ENCODE peak calls at places on chromosomes 1 and 21, in four cellular contexts. G is endothelial cell, P is foreskin fibroblast, M is cardiac fibroblast. K is an unnamed sample.

GRCh38 chr1:26516987-26517765 is 12.4 kb upstream of the RPS6KA1 start:
- DNase-seq in M (no peak), P (no peak), G (no peak), K (no peak)

GRCh38 chr1:20480261-20481157 is 5.5 kb downstream of the CAMK2N1 start:
- DNase-seq in P (no peak), G (no peak), M (no peak), K (no peak)

GRCh38 chr1:204991342-204991844 is 51.6 kb upstream of the CNTN2 start:
- DNase-seq in P (no peak), M (no peak), G (no peak), K (no peak)

GRCh38 chr1:76254165-76255043 is 179.9 kb downstream of the ST6GALNAC3 start:
- DNase-seq in G (no peak), P (no peak), M (no peak), K (no peak)

GRCh38 chr1:151705739-151706463 is 10.7 kb downstream of the CELF3 start:
- DNase-seq in M (peak), G (no peak), P (no peak), K (no peak)

GRCh38 chr1:32894681-32895080 is 6.5 kb downstream of the TMEM54 start:
- DNase-seq in M (no peak), P (no peak), G (no peak), K (no peak)

GRCh38 chr1:39230261-39231190 is 26.0 kb downstream of the MACF1 start:
- DNase-seq in P (no peak), G (no peak), M (no peak), K (no peak)

GRCh38 chr21:32414579-32415358 is 2.3 kb downstream of the EVA1C start:
- DNase-seq in P (peak), M (peak), G (no peak), K (no peak)

GRCh38 chr21:41768371-41769042 is 1.7 kb upstream of the RIPK4 start:
- DNase-seq in P (peak), G (peak), M (peak), K (peak)

GRCh38 chr1:206678490-206678889 is 6.2 kb upstream of the MAPKAPK2 start:
- DNase-seq in G (no peak), P (no peak), M (no peak), K (no peak)

GRCh38 chr1:28830814-28831213 is 18.8 kb downstream of the OPRD1 start:
- DNase-seq in P (no peak), M (no peak), G (no peak), K (no peak)

GRCh38 chr1:68725353-68725752 is 228.5 kb upstream of the DEPDC1 start:
- DNase-seq in M (no peak), G (no peak), P (no peak), K (no peak)

GRCh38 chr1:235888119-235888643 is 21.5 kb upstream of the LYST start:
- DNase-seq in G (no peak), P (no peak), M (no peak), K (no peak)

GRCh38 chr21:46028547-46029200 is 47.1 kb downstream of the COL6A1 start:
- DNase-seq in M (peak), G (no peak), P (peak), K (no peak)

GRCh38 chr1:162696286-162696862 is 64.1 kb downstream of the DDR2 start:
- DNase-seq in M (peak), P (peak), G (peak), K (peak)

GRCh38 chr1:227788279-227789041 is 27.0 kb upstream of the PRSS38 start:
- DNase-seq in M (no peak), P (no peak), G (peak), K (peak)

GRCh38 chr1:152876827-152877226 is 1.3 kb upstream of the SMCP start:
- DNase-seq in P (no peak), M (no peak), G (no peak), K (no peak)

GRCh38 chr1:2082064-2082463 is 31.9 kb downstream of the PRKCZ start:
- DNase-seq in G (no peak), P (no peak), M (no peak), K (no peak)

GRCh38 chr1:5980314-5981008 is 11.8 kb downstream of the NPHP4 start:
- DNase-seq in M (peak), G (peak), P (no peak), K (peak)

GRCh38 chr1:244735404-244735803 is 82.5 kb downstream of the DESI2 start:
- DNase-seq in G (no peak), P (no peak), M (peak), K (no peak)

GRCh38 chr1:222105393-222105737 is 363.5 kb upstream of the DUSP10 start:
- DNase-seq in G (no peak), P (no peak), M (no peak), K (no peak)

GRCh38 chr1:233543338-233544255 is 70.3 kb upstream of the KCNK1 start:
- DNase-seq in G (no peak), P (peak), M (peak), K (no peak)

GRCh38 chr1:118097622-118098348 is 87.2 kb downstream of the SPAG17 start:
- DNase-seq in P (no peak), G (no peak), M (no peak), K (no peak)

GRCh38 chr1:25073640-25074270 is 143.7 kb upstream of the RUNX3 start:
- DNase-seq in M (no peak), G (no peak), P (no peak), K (no peak)

GRCh38 chr1:168179411-168180147 is 817 bp downstream of the TIPRL start:
- DNase-seq in M (peak), P (no peak), G (no peak), K (peak)

GRCh38 chr1:234618726-234619049 is 8.7 kb upstream of the IRF2BP2 start:
- DNase-seq in G (no peak), M (no peak), P (no peak), K (no peak)

GRCh38 chr1:21491483-21492170 is 17.6 kb upstream of the ALPL start:
- DNase-seq in G (no peak), P (no peak), M (peak), K (no peak)

GRCh38 chr1:41855713-41856112 is 63.0 kb downstream of the HIVEP3 start:
- DNase-seq in M (no peak), P (no peak), G (no peak), K (no peak)

GRCh38 chr1:37575692-37576091 is 19.0 kb downstream of the DNALI1 start:
- DNase-seq in P (no peak), G (no peak), M (peak), K (no peak)

GRCh38 chr1:234927968-234928635 is 200.5 kb downstream of the TOMM20 start:
- DNase-seq in P (no peak), G (no peak), M (no peak), K (no peak)

GRCh38 chr1:154866995-154867795 is 2.9 kb downstream of the KCNN3 start:
- DNase-seq in G (no peak), P (peak), M (peak), K (no peak)
- TF ChIP-seq CTCF in G (no peak), P (no peak), M (peak), K (no peak)

DNA sequence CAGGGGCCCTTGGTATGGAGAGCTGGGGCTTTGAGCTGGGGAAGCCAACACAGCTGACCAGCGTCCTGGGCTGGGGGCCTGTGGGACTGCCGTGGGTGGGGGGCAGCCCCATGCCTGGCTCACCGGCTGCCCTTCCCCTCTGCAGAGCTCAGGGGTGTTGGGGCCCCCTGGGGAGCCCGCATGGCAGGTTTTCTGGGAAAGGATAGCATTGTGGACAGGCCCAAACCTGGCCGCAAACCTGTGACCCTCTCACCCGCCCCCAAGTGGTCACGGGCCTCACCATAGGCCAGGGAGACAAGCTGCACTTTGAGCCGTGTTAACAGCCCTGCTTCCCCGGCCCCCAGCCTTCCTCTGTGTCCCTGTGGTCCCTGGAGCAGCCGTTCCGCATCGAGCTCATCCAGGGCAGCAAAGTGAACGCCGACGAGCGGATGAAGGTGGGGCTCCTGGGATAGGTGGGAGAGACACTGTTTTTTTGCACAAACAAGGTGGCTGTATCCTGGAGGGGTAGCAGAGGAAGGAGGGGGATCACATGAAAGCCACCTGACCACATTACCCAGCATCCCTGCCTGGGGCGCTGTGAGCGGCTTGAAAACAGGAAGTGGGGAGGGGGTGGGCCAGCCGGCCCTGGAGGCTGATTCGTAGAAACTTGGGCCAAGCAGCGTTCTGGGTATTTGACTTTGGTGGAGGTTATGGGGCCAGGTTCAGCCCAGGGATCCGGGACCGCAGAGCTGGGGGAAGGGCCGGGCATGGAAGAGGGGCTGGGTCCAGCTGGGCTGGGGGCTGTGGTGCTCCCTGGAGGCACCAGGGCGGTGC is 65.9 kb downstream of the PIK3CD start:
- DNase-seq in M (no peak), P (no peak), G (no peak), K (peak)
- TF ChIP-seq CTCF in M (no peak), P (no peak), G (no peak), K (no peak)

GRCh38 chr1:186682721-186683120 is 2.5 kb upstream of the PTGS2 start:
- DNase-seq in P (peak), M (peak), G (no peak), K (no peak)
- TF ChIP-seq CTCF in P (peak), M (peak), G (no peak), K (no peak)

DNA sequence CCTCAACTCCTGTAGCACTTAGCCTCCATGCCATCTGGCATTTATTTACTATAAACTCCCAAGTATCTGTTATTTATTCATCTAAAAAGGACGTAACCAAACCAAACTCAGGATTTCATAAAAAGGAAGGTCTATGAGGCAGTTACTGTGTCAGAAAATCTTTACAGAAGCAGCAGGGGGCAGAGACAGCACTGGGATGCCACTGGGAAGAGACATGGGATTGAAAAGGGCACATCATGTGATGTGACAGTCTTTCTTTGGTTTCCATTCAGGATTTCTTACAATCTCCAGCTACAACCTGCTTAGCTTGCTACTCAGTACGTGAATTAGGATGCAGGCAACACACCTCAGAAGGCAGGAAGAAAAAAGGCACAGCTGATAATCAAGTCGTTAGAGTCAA is 31.2 kb downstream of the SPRTN start:
- DNase-seq in M (no peak), G (no peak), P (no peak), K (no peak)
- TF ChIP-seq CTCF in M (no peak), G (no peak), P (no peak), K (no peak)

DNA sequence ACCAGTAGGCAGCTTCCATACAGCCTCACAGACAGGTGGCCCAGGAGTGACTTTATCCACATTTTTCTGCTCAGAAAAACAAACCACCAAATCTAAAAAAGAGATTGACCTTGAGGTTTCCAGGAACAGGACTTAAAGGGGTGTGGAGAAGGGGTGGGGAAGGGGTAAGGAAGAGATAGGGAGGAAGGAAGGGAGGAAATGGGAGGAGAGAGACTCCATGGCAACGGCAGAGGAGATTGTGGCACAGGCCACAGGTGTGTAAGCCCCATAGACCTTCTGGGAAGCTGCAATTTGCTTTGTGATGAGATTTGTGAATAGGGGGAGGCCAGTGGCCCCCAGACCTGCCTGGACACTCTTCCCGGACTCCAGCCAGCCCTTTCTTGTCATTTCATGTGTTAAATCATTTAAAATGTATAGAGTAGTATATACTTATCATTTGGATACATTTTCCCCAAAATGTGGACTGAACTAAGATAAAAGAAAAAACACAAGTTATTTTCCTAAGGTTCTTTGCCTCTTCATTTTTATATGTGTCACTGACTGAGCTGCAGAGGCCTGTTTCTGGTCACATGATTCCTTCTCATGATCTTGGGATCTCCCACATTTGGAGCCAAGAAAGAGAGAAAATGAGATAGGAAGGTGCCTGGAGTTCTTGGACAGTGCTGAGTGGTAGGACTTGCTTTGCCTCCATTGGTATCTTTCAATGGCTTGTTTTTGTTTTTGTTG is 55.5 kb downstream of the CLIC6 start:
- DNase-seq in G (no peak), M (no peak), P (no peak), K (no peak)
- TF ChIP-seq CTCF in G (no peak), M (no peak), P (no peak), K (no peak)